ENCODE peak calls at places on chromosomes 3 and 15, in five cellular contexts. One of them, this sample, is unnamed.
A peak's percentile ranks its signal among the peaks of the same experiment; 100 is the strongest.

GRCh38 chr3:101261506-101261905 is 58.9 kb downstream of the IMPG2 start:
- DNase-seq in NAMALWA: no peak
- DNase-seq in esophagus muscularis mucosa: no peak
- DNase-seq in posterior vena cava: no peak
- DNase-seq in RWPE1: no peak
- DNase-seq in this sample: no peak

GRCh38 chr15:72382146-72382545 is 6.3 kb upstream of the HEXA start:
- DNase-seq in posterior vena cava: no peak
- DNase-seq in RWPE1: no peak
- DNase-seq in NAMALWA: peak; percentile 52
- DNase-seq in esophagus muscularis mucosa: no peak
- DNase-seq in this sample: no peak

GRCh38 chr3:127209840-127210653 is 17.1 kb downstream of the PRR23E start:
- DNase-seq in esophagus muscularis mucosa: peak; percentile 66
- DNase-seq in RWPE1: no peak
- DNase-seq in NAMALWA: no peak
- DNase-seq in posterior vena cava: peak; percentile 24
- DNase-seq in this sample: no peak

GRCh38 chr3:113167929-113168771 is 43.2 kb upstream of the BOC start:
- DNase-seq in NAMALWA: no peak
- DNase-seq in RWPE1: no peak
- DNase-seq in esophagus muscularis mucosa: peak; percentile 92
- DNase-seq in posterior vena cava: no peak
- DNase-seq in this sample: no peak

GRCh38 chr3:152126260-152126659 is 142.5 kb upstream of the MBNL1 start:
- DNase-seq in esophagus muscularis mucosa: no peak
- DNase-seq in NAMALWA: no peak
- DNase-seq in RWPE1: no peak
- DNase-seq in posterior vena cava: no peak
- DNase-seq in this sample: no peak

GRCh38 chr3:123351396-123351945 is 97.4 kb downstream of the ADCY5 start:
- DNase-seq in posterior vena cava: peak; percentile 60
- DNase-seq in RWPE1: no peak
- DNase-seq in NAMALWA: no peak
- DNase-seq in esophagus muscularis mucosa: no peak
- DNase-seq in this sample: peak; percentile 73

GRCh38 chr3:186152889-186153292 is 44.0 kb upstream of the ETV5 start:
- DNase-seq in esophagus muscularis mucosa: no peak
- DNase-seq in RWPE1: no peak
- DNase-seq in NAMALWA: peak; percentile 90
- DNase-seq in posterior vena cava: no peak
- DNase-seq in this sample: no peak

GRCh38 chr3:138007898-138008297 is 2.1 kb upstream of the CLDN18 start:
- DNase-seq in esophagus muscularis mucosa: peak; percentile 31
- DNase-seq in posterior vena cava: no peak
- DNase-seq in NAMALWA: no peak
- DNase-seq in RWPE1: no peak
- DNase-seq in this sample: no peak

GRCh38 chr3:105555206-105555605 is 188.5 kb downstream of the ALCAM start:
- DNase-seq in NAMALWA: no peak
- DNase-seq in esophagus muscularis mucosa: no peak
- DNase-seq in RWPE1: no peak
- DNase-seq in posterior vena cava: no peak
- DNase-seq in this sample: no peak

GRCh38 chr3:51501833-51502561 is 2.2 kb upstream of the DCAF1 start:
- DNase-seq in esophagus muscularis mucosa: peak; percentile 94
- DNase-seq in RWPE1: peak; percentile 42
- DNase-seq in NAMALWA: peak; percentile 78
- DNase-seq in posterior vena cava: peak; percentile 93
- DNase-seq in this sample: peak; percentile 87

This sample was measured in cardiac septum.